ENCODE peak calls at places on chromosomes 1 and 21, in four cellular contexts. F is brain microvascular endothelial cell; X is effector memory CD4-positive, alpha-beta T cell; A is glutamatergic neuron. W is an unnamed sample.

GRCh38 chr1:17861685-17862084 is 106.6 kb downstream of the ACTL8 start:
- DNase-seq in F (peak), X (no peak), A (no peak), W (no peak)

GRCh38 chr1:216456682-216457081 is 33.4 kb upstream of the USH2A start:
- DNase-seq in F (peak), X (no peak), A (no peak), W (peak)

GRCh38 chr1:23551849-23552248 is 7.5 kb downstream of the ID3 start:
- DNase-seq in F (no peak), X (no peak), A (no peak), W (no peak)

GRCh38 chr1:169570172-169570574 is 16.1 kb downstream of the F5 start:
- DNase-seq in F (no peak), X (no peak), A (no peak), W (no peak)

GRCh38 chr1:156624814-156625435 is 5.7 kb downstream of the HAPLN2 start:
- DNase-seq in F (no peak), X (no peak), A (no peak), W (no peak)

GRCh38 chr21:16213518-16213917 is 483.7 kb downstream of the USP25 start:
- DNase-seq in F (no peak), X (no peak), A (no peak), W (no peak)

GRCh38 chr1:66231162-66232077 is 302.5 kb upstream of the SGIP1 start:
- DNase-seq in F (no peak), X (no peak), A (no peak), W (no peak)

GRCh38 chr1:172581779-172582178 is 48.8 kb downstream of the SUCO start:
- DNase-seq in F (peak), X (no peak), A (no peak), W (no peak)

GRCh38 chr1:178109348-178110143 is 15.6 kb downstream of the RASAL2 start:
- DNase-seq in F (no peak), X (no peak), A (no peak), W (no peak)

W was measured in HTR-8/SVneo.